ENCODE peak calls at places on chromosome 9, in eight cellular contexts. One of them, this sample, is unnamed. For H3K36me3 and H3K27me3, the result is how much of the 10 kb centered on the place peaks cover.

GRCh38 chr9:16012621-16013020 is 459.8 kb downstream of the CCDC171 start:
- DNase-seq in body of pancreas: no peak
- DNase-seq in stomach: no peak
- DNase-seq in Caco-2: no peak
- DNase-seq in prostate gland: no peak
- DNase-seq in spleen: no peak
- DNase-seq in ovary: no peak
- DNase-seq in left ventricle myocardium inferior: no peak
- DNase-seq in this sample: no peak

GRCh38 chr9:74846771-74847170 is 41.0 kb downstream of the TRPM6 start:
- DNase-seq in body of pancreas: no peak
- DNase-seq in stomach: no peak
- DNase-seq in Caco-2: no peak
- DNase-seq in prostate gland: no peak
- DNase-seq in spleen: no peak
- DNase-seq in ovary: no peak
- DNase-seq in left ventricle myocardium inferior: no peak
- DNase-seq in this sample: no peak

GRCh38 chr9:82670726-82671125 is 392.2 kb downstream of the RASEF start:
- DNase-seq in body of pancreas: no peak
- DNase-seq in stomach: no peak
- DNase-seq in Caco-2: no peak
- DNase-seq in prostate gland: no peak
- DNase-seq in spleen: no peak
- DNase-seq in ovary: no peak
- DNase-seq in left ventricle myocardium inferior: no peak
- DNase-seq in this sample: no peak

GRCh38 chr9:125246261-125246667 is 5.1 kb upstream of the HSPA5 start:
- DNase-seq in body of pancreas: no peak
- DNase-seq in stomach: no peak
- DNase-seq in Caco-2: no peak
- DNase-seq in prostate gland: no peak
- DNase-seq in spleen: no peak
- DNase-seq in ovary: no peak
- DNase-seq in left ventricle myocardium inferior: no peak
- DNase-seq in this sample: no peak

GRCh38 chr9:130789747-130790672 is 45.0 kb upstream of the ABL1 start:
- DNase-seq in body of pancreas: no peak
- DNase-seq in stomach: no peak
- DNase-seq in Caco-2: no peak
- DNase-seq in prostate gland: no peak
- DNase-seq in spleen: no peak
- DNase-seq in ovary: no peak
- DNase-seq in left ventricle myocardium inferior: no peak
- DNase-seq in this sample: no peak

GRCh38 chr9:129549684-129550083 is 71.2 kb downstream of the C9orf50 start:
- DNase-seq in body of pancreas: peak
- DNase-seq in stomach: no peak
- DNase-seq in Caco-2: no peak
- DNase-seq in prostate gland: no peak
- DNase-seq in spleen: no peak
- DNase-seq in ovary: peak
- DNase-seq in left ventricle myocardium inferior: peak
- DNase-seq in this sample: peak

GRCh38 chr9:115992834-115993233 is 160.8 kb upstream of the PAPPA start:
- DNase-seq in body of pancreas: no peak
- DNase-seq in stomach: no peak
- DNase-seq in Caco-2: no peak
- DNase-seq in prostate gland: no peak
- DNase-seq in spleen: no peak
- DNase-seq in ovary: no peak
- DNase-seq in left ventricle myocardium inferior: no peak
- DNase-seq in this sample: no peak

GRCh38 chr9:37921546-37922300 is 17.8 kb upstream of the SLC25A51 start:
- DNase-seq in body of pancreas: no peak
- DNase-seq in stomach: no peak
- DNase-seq in Caco-2: peak
- DNase-seq in prostate gland: peak
- DNase-seq in spleen: peak
- DNase-seq in ovary: no peak
- DNase-seq in left ventricle myocardium inferior: no peak
- DNase-seq in this sample: peak

GRCh38 chr9:107051392-107051791 is 188.4 kb downstream of the ZNF462 start:
- DNase-seq in body of pancreas: no peak
- DNase-seq in stomach: no peak
- DNase-seq in Caco-2: no peak
- DNase-seq in prostate gland: no peak
- DNase-seq in spleen: no peak
- DNase-seq in ovary: no peak
- DNase-seq in left ventricle myocardium inferior: no peak
- DNase-seq in this sample: no peak

GRCh38 chr9:38362912-38363588 is 29.5 kb upstream of the ALDH1B1 start:
- DNase-seq in body of pancreas: peak
- DNase-seq in stomach: peak
- DNase-seq in Caco-2: peak
- DNase-seq in prostate gland: peak
- DNase-seq in spleen: no peak
- DNase-seq in ovary: peak
- DNase-seq in left ventricle myocardium inferior: no peak
- DNase-seq in this sample: peak

GRCh38 chr9:12958279-12958678 is 183.5 kb downstream of the LURAP1L start:
- DNase-seq in body of pancreas: no peak
- DNase-seq in stomach: no peak
- DNase-seq in Caco-2: no peak
- DNase-seq in prostate gland: no peak
- DNase-seq in spleen: no peak
- DNase-seq in ovary: no peak
- DNase-seq in left ventricle myocardium inferior: no peak
- DNase-seq in this sample: no peak

GRCh38 chr9:36436909-36437308 is 36.8 kb upstream of the RNF38 start:
- DNase-seq in body of pancreas: peak
- DNase-seq in stomach: no peak
- DNase-seq in Caco-2: no peak
- DNase-seq in prostate gland: no peak
- DNase-seq in spleen: no peak
- DNase-seq in ovary: no peak
- DNase-seq in left ventricle myocardium inferior: peak
- DNase-seq in this sample: no peak

GRCh38 chr9:70933318-70933717 is 188.1 kb downstream of the TRPM3 start:
- DNase-seq in body of pancreas: no peak
- DNase-seq in stomach: no peak
- DNase-seq in Caco-2: no peak
- DNase-seq in prostate gland: no peak
- DNase-seq in spleen: no peak
- DNase-seq in ovary: no peak
- DNase-seq in left ventricle myocardium inferior: no peak
- DNase-seq in this sample: no peak

GRCh38 chr9:109409998-109410397 is 88.1 kb downstream of the PTPN3 start:
- DNase-seq in body of pancreas: no peak
- DNase-seq in stomach: no peak
- DNase-seq in Caco-2: no peak
- DNase-seq in prostate gland: no peak
- DNase-seq in spleen: no peak
- DNase-seq in ovary: no peak
- DNase-seq in left ventricle myocardium inferior: no peak
- DNase-seq in this sample: peak

DNA sequence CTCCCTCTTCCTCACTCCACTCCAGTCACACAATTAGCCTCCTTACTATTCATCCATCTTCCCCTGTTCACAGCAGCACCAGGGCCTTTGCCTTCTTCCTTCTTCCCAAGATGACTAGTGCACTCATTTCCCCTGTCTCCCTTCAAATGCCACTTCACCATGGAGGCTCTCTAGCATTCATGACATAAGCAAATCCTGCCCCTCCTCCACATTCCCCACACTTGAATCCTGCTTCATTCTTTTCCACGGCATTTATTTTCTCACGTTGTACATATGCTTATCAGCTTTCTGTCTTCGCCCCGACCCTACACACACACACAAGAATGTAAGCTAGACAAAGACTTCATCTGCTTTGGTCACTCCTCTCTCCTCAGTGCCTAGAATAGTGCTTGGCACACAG is 133.3 kb downstream of the CDK5RAP2 start:
- DNase-seq in body of pancreas: no peak
- DNase-seq in stomach: no peak
- DNase-seq in Caco-2: no peak
- DNase-seq in prostate gland: no peak
- DNase-seq in spleen: no peak
- DNase-seq in ovary: no peak
- DNase-seq in left ventricle myocardium inferior: no peak
- DNase-seq in this sample: no peak
- H3K36me3 ChIP-seq in body of pancreas: under half
- H3K36me3 ChIP-seq in stomach: half or more
- H3K36me3 ChIP-seq in Caco-2: under half
- H3K36me3 ChIP-seq in prostate gland: under half
- H3K36me3 ChIP-seq in spleen: under half
- H3K36me3 ChIP-seq in ovary: under half
- H3K36me3 ChIP-seq in left ventricle myocardium inferior: under half
- H3K36me3 ChIP-seq in this sample: half or more

DNA sequence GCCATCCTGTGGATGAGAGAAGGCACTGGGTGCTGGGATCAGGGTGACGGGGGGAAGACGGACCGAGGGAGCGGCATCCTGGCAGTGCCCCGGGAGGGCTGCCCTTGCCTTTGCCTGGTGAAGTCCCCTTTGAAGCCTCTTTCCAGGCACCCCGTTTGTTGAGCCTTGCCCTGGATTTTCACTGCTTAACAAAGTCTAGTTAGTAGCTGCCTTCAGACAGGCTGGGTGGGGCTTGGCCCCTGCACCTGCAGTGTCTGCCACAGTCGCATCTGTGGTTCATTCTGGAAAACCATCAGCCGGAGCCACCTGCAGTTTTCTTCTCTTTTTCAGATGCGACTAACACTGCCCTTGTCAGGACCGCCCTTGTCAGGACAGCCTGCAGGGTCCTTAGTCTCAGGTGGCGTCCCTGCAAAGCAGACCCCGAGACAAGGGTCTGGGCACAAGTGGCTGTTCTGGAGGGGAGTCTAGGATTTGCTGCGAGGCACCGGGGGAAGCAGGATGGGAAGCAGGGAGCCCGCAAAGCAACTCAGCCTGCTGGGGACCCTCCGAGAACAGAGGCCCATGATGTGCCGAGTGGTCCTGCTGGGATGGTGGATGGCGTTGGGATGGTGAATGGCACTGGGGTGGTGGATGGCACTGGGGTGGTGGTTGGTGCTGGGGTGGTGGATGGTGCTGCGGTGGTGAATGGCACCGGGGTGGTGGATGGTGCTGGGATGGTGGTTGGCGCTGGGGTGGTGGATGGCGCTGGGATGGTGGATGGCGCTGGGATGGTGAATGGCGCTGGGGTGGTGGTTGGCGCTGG is 147.9 kb upstream of the COL5A1 start:
- DNase-seq in body of pancreas: no peak
- DNase-seq in stomach: no peak
- DNase-seq in Caco-2: no peak
- DNase-seq in prostate gland: no peak
- DNase-seq in spleen: peak
- DNase-seq in ovary: no peak
- DNase-seq in left ventricle myocardium inferior: no peak
- DNase-seq in this sample: no peak
- TF ChIP-seq CTCF in body of pancreas: no peak
- TF ChIP-seq CTCF in stomach: no peak
- TF ChIP-seq CTCF in Caco-2: no peak
- TF ChIP-seq CTCF in prostate gland: no peak
- TF ChIP-seq CTCF in spleen: no peak
- TF ChIP-seq CTCF in ovary: no peak
- TF ChIP-seq CTCF in left ventricle myocardium inferior: no peak
- TF ChIP-seq CTCF in this sample: no peak

GRCh38 chr9:137169764-137170460 is at the start of gene LRRC26:
- DNase-seq in body of pancreas: no peak
- DNase-seq in stomach: peak
- DNase-seq in Caco-2: no peak
- DNase-seq in prostate gland: peak
- DNase-seq in spleen: no peak
- DNase-seq in ovary: no peak
- DNase-seq in left ventricle myocardium inferior: no peak
- DNase-seq in this sample: no peak
- H3K27me3 ChIP-seq in body of pancreas: under half
- H3K27me3 ChIP-seq in stomach: under half
- H3K27me3 ChIP-seq in Caco-2: under half
- H3K27me3 ChIP-seq in prostate gland: under half
- H3K27me3 ChIP-seq in spleen: half or more
- H3K27me3 ChIP-seq in ovary: under half
- H3K27me3 ChIP-seq in left ventricle myocardium inferior: half or more
- H3K27me3 ChIP-seq in this sample: half or more

DNA sequence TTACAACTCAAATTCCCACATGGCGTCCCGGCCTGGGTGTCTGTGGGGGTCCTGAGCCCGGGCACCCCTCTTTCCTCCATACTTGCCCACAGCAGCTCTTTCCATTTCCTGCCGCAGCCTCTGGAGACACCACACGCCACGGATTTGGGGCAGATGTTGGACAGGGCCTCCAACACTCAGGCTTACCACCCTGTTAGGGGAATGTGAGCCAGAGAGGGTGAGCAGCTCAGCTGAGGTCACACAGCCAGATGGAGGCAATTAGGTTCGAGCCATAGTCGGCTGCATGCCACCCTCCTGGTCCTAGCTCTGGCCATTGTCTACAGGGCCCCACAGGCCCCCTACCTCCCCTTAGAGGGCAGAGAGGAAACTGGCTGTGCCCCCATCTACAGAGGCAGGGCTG is 75.6 kb upstream of the STXBP1 start:
- DNase-seq in body of pancreas: no peak
- DNase-seq in stomach: no peak
- DNase-seq in Caco-2: no peak
- DNase-seq in prostate gland: no peak
- DNase-seq in spleen: no peak
- DNase-seq in ovary: no peak
- DNase-seq in left ventricle myocardium inferior: no peak
- DNase-seq in this sample: no peak
- H3K36me3 ChIP-seq in body of pancreas: under half
- H3K36me3 ChIP-seq in stomach: under half
- H3K36me3 ChIP-seq in Caco-2: under half
- H3K36me3 ChIP-seq in prostate gland: under half
- H3K36me3 ChIP-seq in spleen: under half
- H3K36me3 ChIP-seq in ovary: under half
- H3K36me3 ChIP-seq in left ventricle myocardium inferior: under half
- H3K36me3 ChIP-seq in this sample: under half

GRCh38 chr9:69678843-69679538 is 6.8 kb upstream of the APBA1 start:
- DNase-seq in body of pancreas: no peak
- DNase-seq in stomach: no peak
- DNase-seq in Caco-2: no peak
- DNase-seq in prostate gland: no peak
- DNase-seq in spleen: no peak
- DNase-seq in ovary: no peak
- DNase-seq in left ventricle myocardium inferior: no peak
- DNase-seq in this sample: no peak
- TF ChIP-seq CTCF in body of pancreas: no peak
- TF ChIP-seq CTCF in stomach: no peak
- TF ChIP-seq CTCF in Caco-2: no peak
- TF ChIP-seq CTCF in prostate gland: no peak
- TF ChIP-seq CTCF in spleen: no peak
- TF ChIP-seq CTCF in ovary: no peak
- TF ChIP-seq CTCF in left ventricle myocardium inferior: no peak
- TF ChIP-seq CTCF in this sample: no peak

GRCh38 chr9:97856857-97857602 is 4.0 kb downstream of the FOXE1 start:
- DNase-seq in body of pancreas: no peak
- DNase-seq in stomach: no peak
- DNase-seq in Caco-2: no peak
- DNase-seq in prostate gland: no peak
- DNase-seq in spleen: no peak
- DNase-seq in ovary: no peak
- DNase-seq in left ventricle myocardium inferior: no peak
- DNase-seq in this sample: peak
- H3K27me3 ChIP-seq in body of pancreas: under half
- H3K27me3 ChIP-seq in stomach: under half
- H3K27me3 ChIP-seq in Caco-2: under half
- H3K27me3 ChIP-seq in prostate gland: under half
- H3K27me3 ChIP-seq in spleen: half or more
- H3K27me3 ChIP-seq in ovary: under half
- H3K27me3 ChIP-seq in left ventricle myocardium inferior: half or more
- H3K27me3 ChIP-seq in this sample: half or more

GRCh38 chr9:98199388-98200033 is 7.1 kb upstream of the CORO2A start:
- DNase-seq in body of pancreas: no peak
- DNase-seq in stomach: no peak
- DNase-seq in Caco-2: no peak
- DNase-seq in prostate gland: no peak
- DNase-seq in spleen: no peak
- DNase-seq in ovary: no peak
- DNase-seq in left ventricle myocardium inferior: no peak
- DNase-seq in this sample: no peak
- H3K36me3 ChIP-seq in body of pancreas: under half
- H3K36me3 ChIP-seq in stomach: under half
- H3K36me3 ChIP-seq in Caco-2: under half
- H3K36me3 ChIP-seq in prostate gland: under half
- H3K36me3 ChIP-seq in spleen: under half
- H3K36me3 ChIP-seq in ovary: under half
- H3K36me3 ChIP-seq in left ventricle myocardium inferior: under half
- H3K36me3 ChIP-seq in this sample: under half

This sample was measured in endodermal cell.